ENCODE peak calls at places on chromosomes 3 and 15, in nine cellular contexts. V is Panc1, G is breast epithelium, R is GM12892, I is sigmoid colon, U is GM12891, W is GM23338, K is upper lobe of left lung, C is GM12878. Q is an unnamed sample.

GRCh38 chr3:133573629-133574194 is at the start of gene CDV3:
- DNase-seq in I (no peak), K (peak; percentile 95), R (no peak), C (no peak), U (peak; percentile 27), W (peak; percentile 71), G (no peak), V (no peak), Q (peak; percentile 80)

GRCh38 chr15:65384505-65384894 is 6.7 kb upstream of the IGDCC3 start:
- DNase-seq in I (no peak), G (no peak), W (no peak), C (no peak), R (no peak), K (no peak), V (no peak), U (no peak), Q (no peak)

GRCh38 chr3:116263842-116264545 is 181.3 kb downstream of the LSAMP start:
- DNase-seq in I (no peak), W (no peak), U (no peak), V (no peak), G (no peak), K (no peak), C (no peak), R (no peak), Q (no peak)

GRCh38 chr3:150936693-150937092 is 31.5 kb upstream of the MINDY4B start:
- DNase-seq in C (no peak), G (no peak), K (no peak), U (no peak), R (no peak), V (no peak), W (no peak), I (no peak), Q (no peak)

GRCh38 chr3:183265713-183266417 is 12.8 kb downstream of the B3GNT5 start:
- DNase-seq in W (peak; percentile 59), I (no peak), U (no peak), K (no peak), C (no peak), G (no peak), R (no peak), V (peak; percentile 97), Q (no peak)

GRCh38 chr3:79257811-79258210 is 510.0 kb downstream of the ROBO1 start:
- DNase-seq in C (no peak), G (no peak), U (no peak), K (no peak), I (no peak), V (no peak), R (no peak), W (no peak), Q (no peak)

GRCh38 chr3:182686033-182686886 is 107.0 kb upstream of the ATP11B start:
- DNase-seq in K (no peak), G (no peak), W (no peak), I (no peak), R (no peak), V (no peak), U (no peak), C (no peak), Q (no peak)

GRCh38 chr3:54251705-54252104 is 129.4 kb downstream of the CACNA2D3 start:
- DNase-seq in K (no peak), W (no peak), R (no peak), G (no peak), U (no peak), I (no peak), V (no peak), C (no peak), Q (no peak)

GRCh38 chr15:95416576-95416975 is 913.9 kb upstream of the NR2F2 start:
- DNase-seq in V (no peak), K (no peak), C (no peak), R (no peak), G (no peak), I (no peak), U (no peak), W (no peak), Q (no peak)

GRCh38 chr15:85542895-85543331 is 162.5 kb downstream of the AKAP13 start:
- DNase-seq in W (no peak), K (no peak), V (no peak), R (no peak), C (no peak), G (no peak), I (no peak), U (no peak), Q (no peak)

DNA sequence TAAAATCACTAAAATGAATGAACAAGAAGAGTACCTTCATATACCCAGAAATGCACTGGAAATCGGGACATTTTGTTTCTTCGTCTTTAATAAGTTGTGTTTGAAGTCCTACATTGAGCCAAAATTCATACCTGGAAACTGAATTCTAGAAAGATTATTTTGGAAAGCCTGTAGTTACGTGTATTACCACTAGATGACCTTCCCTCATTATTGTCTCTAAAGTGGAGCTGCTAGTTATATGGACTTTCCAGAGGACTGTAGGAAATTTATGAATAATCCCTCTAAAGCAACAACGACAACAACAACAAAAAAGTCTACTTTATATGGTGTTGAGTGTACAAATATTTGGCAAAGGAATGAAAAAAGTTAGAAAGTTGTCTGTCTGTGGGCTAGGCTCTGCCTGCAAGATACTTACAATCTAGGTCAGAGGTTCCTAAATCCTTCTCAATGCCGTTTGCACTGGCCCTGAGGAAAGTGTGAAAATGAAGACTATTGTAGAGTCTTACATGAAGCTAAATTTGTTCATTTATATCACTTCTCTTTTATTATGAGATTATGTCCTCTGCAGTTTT is 234.8 kb upstream of the NR2E3 start:
- DNase-seq in I (no peak), G (no peak), U (no peak), K (no peak), V (no peak), R (no peak), W (peak; percentile 23), C (no peak), Q (no peak)
- TF ChIP-seq POLR2AphosphoS5 in I (no peak), G (no peak), U (no peak), K (no peak), V (no peak), R (no peak), W (no peak), C (no peak), Q (no peak)

GRCh38 chr3:122247087-122247824 is 63.8 kb downstream of the CASR start:
- DNase-seq in G (no peak), V (no peak), K (no peak), R (no peak), C (no peak), I (no peak), W (no peak), U (no peak), Q (no peak)

GRCh38 chr3:122245513-122246174 is 62.2 kb downstream of the CASR start:
- DNase-seq in G (no peak), V (no peak), W (no peak), U (no peak), C (no peak), K (no peak), R (no peak), I (no peak), Q (no peak)

GRCh38 chr3:122246214-122246613 is 62.7 kb downstream of the CASR start:
- DNase-seq in R (no peak), U (no peak), W (no peak), V (no peak), I (no peak), K (no peak), C (no peak), G (no peak), Q (no peak)

GRCh38 chr3:122251428-122251827 is 68.0 kb downstream of the CASR start:
- DNase-seq in I (no peak), K (no peak), V (no peak), C (no peak), R (no peak), W (no peak), U (no peak), G (no peak), Q (no peak)

DNA sequence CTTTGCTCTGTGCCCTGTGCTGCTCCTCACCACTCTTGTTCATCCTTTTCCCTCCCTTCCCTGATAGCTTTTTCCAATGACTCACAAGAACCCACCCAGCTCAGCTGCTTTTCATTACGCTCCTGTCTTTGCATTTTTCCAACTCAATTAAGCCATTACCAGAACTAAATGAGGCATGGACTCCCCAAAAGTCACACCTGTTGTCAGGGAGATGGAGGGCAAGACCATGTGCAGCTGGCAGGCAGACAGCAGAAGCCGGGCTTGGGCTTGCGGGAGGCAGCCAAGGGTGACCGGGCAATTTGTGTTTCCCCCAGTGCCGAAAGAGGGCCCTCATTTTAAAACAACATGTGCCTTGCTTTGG is 64.3 kb downstream of the CASR start:
- DNase-seq in U (no peak), V (no peak), K (peak; percentile 21), G (no peak), C (no peak), I (no peak), W (no peak), R (no peak), Q (no peak)
- TF ChIP-seq POLR2AphosphoS5 in U (no peak), V (no peak), K (no peak), G (no peak), C (no peak), I (no peak), W (no peak), R (no peak), Q (no peak)

GRCh38 chr15:32641517-32642059 is at the start of gene SCG5:
- DNase-seq in I (no peak), R (no peak), W (peak; percentile 96), K (peak; percentile 69), U (no peak), C (no peak), G (no peak), V (no peak), Q (no peak)
- TF ChIP-seq POLR2AphosphoS5 in I (no peak), R (peak; percentile 38), W (peak; percentile 91), K (no peak), U (peak; percentile 44), C (no peak), G (no peak), V (no peak), Q (no peak)

GRCh38 chr3:102483556-102483955 is 48.7 kb downstream of the ZPLD1 start:
- DNase-seq in G (no peak), V (no peak), K (no peak), C (no peak), R (no peak), W (no peak), U (no peak), I (no peak), Q (no peak)

GRCh38 chr3:102485701-102486100 is 50.9 kb downstream of the ZPLD1 start:
- DNase-seq in I (no peak), G (no peak), V (no peak), U (no peak), K (no peak), C (no peak), R (no peak), W (no peak), Q (no peak)

GRCh38 chr3:102488316-102488715 is 53.5 kb downstream of the ZPLD1 start:
- DNase-seq in I (no peak), K (no peak), G (no peak), V (no peak), W (no peak), U (no peak), R (no peak), C (no peak), Q (no peak)

GRCh38 chr3:102481050-102481449 is 46.2 kb downstream of the ZPLD1 start:
- DNase-seq in I (no peak), G (no peak), V (no peak), R (no peak), K (no peak), C (no peak), W (no peak), U (no peak), Q (no peak)

DNA sequence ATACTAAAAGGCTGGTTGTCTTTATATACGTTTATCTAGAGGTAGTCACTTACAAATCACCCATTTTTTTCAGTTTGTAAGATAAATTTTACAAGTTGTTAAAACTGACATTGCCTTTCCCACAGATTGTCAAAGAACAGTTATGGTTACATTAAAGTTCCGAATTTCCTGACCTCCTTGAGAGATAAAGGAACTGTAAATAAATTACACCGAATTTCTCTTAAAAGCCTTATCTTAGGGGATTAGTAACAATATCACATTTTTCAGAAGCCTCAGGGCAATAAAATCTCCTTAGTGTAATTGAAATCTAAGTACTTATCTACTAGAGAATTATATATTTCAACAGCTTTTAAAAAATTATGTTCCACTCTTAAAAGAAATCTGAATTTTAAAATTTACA is 49.6 kb downstream of the ZPLD1 start:
- DNase-seq in R (no peak), V (no peak), K (no peak), W (no peak), G (no peak), C (no peak), U (no peak), I (no peak), Q (no peak)
- TF ChIP-seq POLR2AphosphoS5 in R (no peak), V (no peak), K (no peak), W (no peak), G (no peak), C (no peak), U (no peak), I (no peak), Q (no peak)